ENCODE peak calls at places on chromosomes 1 and 21, in nine cellular contexts. One of them, this sample, is unnamed.

GRCh38 chr1:204673909-204674701 is 11.4 kb downstream of the LRRN2 start:
- DNase-seq in K562: no peak
- DNase-seq in HFFc6: no peak
- DNase-seq in heart right ventricle: no peak
- DNase-seq in cardiac fibroblast: no peak
- DNase-seq in ascending aorta: no peak
- DNase-seq in brain microvascular endothelial cell: no peak
- DNase-seq in Caco-2: no peak
- DNase-seq in WTC11: peak
- DNase-seq in this sample: no peak

GRCh38 chr1:151494741-151495281 is 16.4 kb upstream of the CGN start:
- DNase-seq in HFFc6: peak
- DNase-seq in ascending aorta: no peak
- DNase-seq in brain microvascular endothelial cell: no peak
- DNase-seq in cardiac fibroblast: peak
- DNase-seq in K562: no peak
- DNase-seq in WTC11: no peak
- DNase-seq in Caco-2: peak
- DNase-seq in heart right ventricle: no peak
- DNase-seq in this sample: no peak

GRCh38 chr1:17119744-17120482 is 662 bp upstream of the PADI2 start:
- DNase-seq in heart right ventricle: no peak
- DNase-seq in K562: peak
- DNase-seq in cardiac fibroblast: no peak
- DNase-seq in HFFc6: no peak
- DNase-seq in Caco-2: no peak
- DNase-seq in brain microvascular endothelial cell: no peak
- DNase-seq in WTC11: no peak
- DNase-seq in ascending aorta: no peak
- DNase-seq in this sample: peak

GRCh38 chr1:109643385-109644230 is 12.3 kb upstream of the GSTM4 start:
- DNase-seq in cardiac fibroblast: peak
- DNase-seq in brain microvascular endothelial cell: peak
- DNase-seq in Caco-2: peak
- DNase-seq in heart right ventricle: peak
- DNase-seq in HFFc6: no peak
- DNase-seq in K562: peak
- DNase-seq in ascending aorta: no peak
- DNase-seq in WTC11: peak
- DNase-seq in this sample: peak

GRCh38 chr21:39579734-39580332 is 32.9 kb upstream of the B3GALT5 start:
- DNase-seq in heart right ventricle: no peak
- DNase-seq in K562: no peak
- DNase-seq in Caco-2: no peak
- DNase-seq in WTC11: no peak
- DNase-seq in HFFc6: no peak
- DNase-seq in brain microvascular endothelial cell: no peak
- DNase-seq in cardiac fibroblast: no peak
- DNase-seq in ascending aorta: no peak
- DNase-seq in this sample: no peak

GRCh38 chr1:1399870-1400575 is 888 bp upstream of the CCNL2 start:
- DNase-seq in heart right ventricle: no peak
- DNase-seq in HFFc6: no peak
- DNase-seq in cardiac fibroblast: peak
- DNase-seq in Caco-2: no peak
- DNase-seq in K562: no peak
- DNase-seq in ascending aorta: no peak
- DNase-seq in brain microvascular endothelial cell: no peak
- DNase-seq in WTC11: no peak
- DNase-seq in this sample: peak

GRCh38 chr1:158285756-158286241 is 3.9 kb upstream of the CD1C start:
- DNase-seq in Caco-2: no peak
- DNase-seq in brain microvascular endothelial cell: no peak
- DNase-seq in heart right ventricle: peak
- DNase-seq in HFFc6: no peak
- DNase-seq in WTC11: no peak
- DNase-seq in cardiac fibroblast: no peak
- DNase-seq in K562: no peak
- DNase-seq in ascending aorta: peak
- DNase-seq in this sample: peak

GRCh38 chr1:54239041-54239410 is 39.1 kb downstream of the MRPL37 start:
- DNase-seq in brain microvascular endothelial cell: no peak
- DNase-seq in Caco-2: no peak
- DNase-seq in cardiac fibroblast: no peak
- DNase-seq in heart right ventricle: no peak
- DNase-seq in HFFc6: no peak
- DNase-seq in K562: no peak
- DNase-seq in ascending aorta: no peak
- DNase-seq in WTC11: no peak
- DNase-seq in this sample: no peak

GRCh38 chr1:17287377-17287776 is 20.6 kb upstream of the PADI4 start:
- DNase-seq in brain microvascular endothelial cell: peak
- DNase-seq in Caco-2: no peak
- DNase-seq in ascending aorta: no peak
- DNase-seq in K562: no peak
- DNase-seq in WTC11: no peak
- DNase-seq in cardiac fibroblast: peak
- DNase-seq in heart right ventricle: no peak
- DNase-seq in HFFc6: peak
- DNase-seq in this sample: no peak

GRCh38 chr1:5351366-5351765 is 640.9 kb downstream of the NPHP4 start:
- DNase-seq in K562: no peak
- DNase-seq in ascending aorta: no peak
- DNase-seq in cardiac fibroblast: no peak
- DNase-seq in WTC11: no peak
- DNase-seq in heart right ventricle: no peak
- DNase-seq in brain microvascular endothelial cell: no peak
- DNase-seq in Caco-2: no peak
- DNase-seq in HFFc6: no peak
- DNase-seq in this sample: no peak

GRCh38 chr1:66940968-66941367 is 16.2 kb downstream of the MIER1 start:
- DNase-seq in Caco-2: no peak
- DNase-seq in WTC11: no peak
- DNase-seq in cardiac fibroblast: peak
- DNase-seq in brain microvascular endothelial cell: peak
- DNase-seq in K562: no peak
- DNase-seq in heart right ventricle: no peak
- DNase-seq in HFFc6: peak
- DNase-seq in ascending aorta: no peak
- DNase-seq in this sample: no peak

GRCh38 chr1:24202556-24202955 is 15.5 kb upstream of the IFNLR1 start:
- DNase-seq in WTC11: no peak
- DNase-seq in brain microvascular endothelial cell: no peak
- DNase-seq in heart right ventricle: no peak
- DNase-seq in Caco-2: no peak
- DNase-seq in HFFc6: no peak
- DNase-seq in K562: no peak
- DNase-seq in cardiac fibroblast: no peak
- DNase-seq in ascending aorta: no peak
- DNase-seq in this sample: no peak
- TF ChIP-seq CTCF in WTC11: no peak
- TF ChIP-seq CTCF in brain microvascular endothelial cell: no peak
- TF ChIP-seq CTCF in heart right ventricle: no peak
- TF ChIP-seq CTCF in Caco-2: no peak
- TF ChIP-seq CTCF in HFFc6: no peak
- TF ChIP-seq CTCF in K562: no peak
- TF ChIP-seq CTCF in cardiac fibroblast: no peak
- TF ChIP-seq CTCF in ascending aorta: no peak
- TF ChIP-seq CTCF in this sample: no peak

GRCh38 chr1:218985424-218985823 is 188.3 kb upstream of the LYPLAL1 start:
- DNase-seq in Caco-2: no peak
- DNase-seq in heart right ventricle: no peak
- DNase-seq in ascending aorta: no peak
- DNase-seq in cardiac fibroblast: no peak
- DNase-seq in WTC11: no peak
- DNase-seq in HFFc6: no peak
- DNase-seq in K562: no peak
- DNase-seq in brain microvascular endothelial cell: no peak
- DNase-seq in this sample: no peak

GRCh38 chr1:218986816-218987215 is 186.9 kb upstream of the LYPLAL1 start:
- DNase-seq in K562: no peak
- DNase-seq in ascending aorta: no peak
- DNase-seq in WTC11: no peak
- DNase-seq in Caco-2: no peak
- DNase-seq in heart right ventricle: no peak
- DNase-seq in brain microvascular endothelial cell: no peak
- DNase-seq in cardiac fibroblast: no peak
- DNase-seq in HFFc6: no peak
- DNase-seq in this sample: no peak

GRCh38 chr1:218983433-218983832 is 190.2 kb upstream of the LYPLAL1 start:
- DNase-seq in WTC11: no peak
- DNase-seq in heart right ventricle: no peak
- DNase-seq in ascending aorta: no peak
- DNase-seq in K562: no peak
- DNase-seq in cardiac fibroblast: no peak
- DNase-seq in HFFc6: no peak
- DNase-seq in brain microvascular endothelial cell: no peak
- DNase-seq in Caco-2: no peak
- DNase-seq in this sample: no peak

GRCh38 chr1:218982482-218982881 is 191.2 kb upstream of the LYPLAL1 start:
- DNase-seq in Caco-2: no peak
- DNase-seq in brain microvascular endothelial cell: no peak
- DNase-seq in cardiac fibroblast: no peak
- DNase-seq in heart right ventricle: no peak
- DNase-seq in K562: no peak
- DNase-seq in HFFc6: no peak
- DNase-seq in WTC11: no peak
- DNase-seq in ascending aorta: no peak
- DNase-seq in this sample: no peak

DNA sequence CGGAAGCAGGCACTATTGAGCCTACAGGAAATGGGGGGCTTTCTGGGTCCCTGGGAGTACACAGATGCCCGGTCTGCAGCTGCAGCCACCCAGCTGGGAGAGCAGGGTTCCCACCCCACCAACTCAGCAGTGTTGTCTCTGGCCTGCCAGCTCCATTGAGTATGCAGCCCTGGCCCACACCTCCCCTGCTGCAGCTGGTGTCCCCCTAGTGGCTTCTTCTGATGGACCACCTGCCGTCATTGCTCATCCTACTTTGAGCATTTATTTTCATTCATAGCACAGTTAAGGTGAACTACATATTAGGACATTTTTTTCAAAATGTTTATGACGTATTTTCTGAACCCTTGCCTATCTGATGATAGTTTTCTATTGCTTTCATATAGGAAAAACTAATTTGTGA is 189.8 kb upstream of the LYPLAL1 start:
- DNase-seq in brain microvascular endothelial cell: no peak
- DNase-seq in heart right ventricle: no peak
- DNase-seq in HFFc6: no peak
- DNase-seq in cardiac fibroblast: no peak
- DNase-seq in ascending aorta: no peak
- DNase-seq in K562: no peak
- DNase-seq in Caco-2: no peak
- DNase-seq in WTC11: peak
- DNase-seq in this sample: no peak
- TF ChIP-seq CTCF in brain microvascular endothelial cell: peak
- TF ChIP-seq CTCF in heart right ventricle: peak
- TF ChIP-seq CTCF in HFFc6: peak
- TF ChIP-seq CTCF in cardiac fibroblast: peak
- TF ChIP-seq CTCF in ascending aorta: no peak
- TF ChIP-seq CTCF in K562: peak
- TF ChIP-seq CTCF in Caco-2: peak
- TF ChIP-seq CTCF in WTC11: no peak
- TF ChIP-seq CTCF in this sample: no peak

DNA sequence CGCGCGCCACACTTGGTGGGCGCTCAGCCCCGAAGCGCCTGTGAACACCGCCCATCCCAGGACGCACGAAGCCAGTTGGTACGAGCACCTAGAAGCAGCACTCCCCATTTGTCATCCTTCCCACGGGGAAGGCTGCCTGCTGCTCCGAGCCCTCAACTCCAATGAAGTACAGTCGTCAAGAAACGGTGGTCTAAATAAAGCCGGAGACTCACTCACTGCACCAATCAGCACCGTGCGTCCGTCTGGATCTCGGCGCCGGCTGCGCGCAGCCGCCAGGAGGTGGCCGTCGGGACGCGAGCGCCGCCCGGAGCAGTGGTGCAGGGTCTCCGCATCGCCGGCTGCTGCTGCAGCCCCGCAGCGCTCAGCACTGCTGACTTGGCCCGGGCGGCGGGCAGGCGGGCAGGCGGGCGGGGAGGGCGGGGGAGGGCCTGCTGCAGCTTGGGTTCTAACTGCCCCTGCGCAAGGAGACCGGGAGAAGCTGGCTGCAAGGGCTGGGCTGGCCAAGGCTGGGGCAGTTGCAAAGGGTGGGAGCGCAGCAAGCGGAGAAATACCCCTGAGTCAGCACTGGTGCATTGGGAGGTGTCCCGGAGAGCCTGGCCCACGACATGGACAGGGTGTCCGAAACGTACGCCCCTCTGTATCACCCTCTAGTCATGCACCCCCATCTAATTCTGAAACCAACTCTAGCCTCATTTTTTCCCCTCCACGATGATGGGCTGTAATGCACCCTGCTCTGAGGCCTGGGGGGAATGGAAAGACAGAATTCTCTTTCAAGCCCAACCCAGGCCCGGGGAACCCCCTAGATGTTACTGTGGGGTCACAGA is 35.8 kb upstream of the H6PD start:
- DNase-seq in HFFc6: no peak
- DNase-seq in K562: no peak
- DNase-seq in WTC11: peak
- DNase-seq in brain microvascular endothelial cell: peak
- DNase-seq in cardiac fibroblast: peak
- DNase-seq in ascending aorta: no peak
- DNase-seq in heart right ventricle: peak
- DNase-seq in Caco-2: no peak
- DNase-seq in this sample: no peak
- TF ChIP-seq CTCF in HFFc6: peak
- TF ChIP-seq CTCF in K562: peak
- TF ChIP-seq CTCF in WTC11: no peak
- TF ChIP-seq CTCF in brain microvascular endothelial cell: peak
- TF ChIP-seq CTCF in cardiac fibroblast: no peak
- TF ChIP-seq CTCF in ascending aorta: no peak
- TF ChIP-seq CTCF in heart right ventricle: peak
- TF ChIP-seq CTCF in Caco-2: no peak
- TF ChIP-seq CTCF in this sample: no peak

DNA sequence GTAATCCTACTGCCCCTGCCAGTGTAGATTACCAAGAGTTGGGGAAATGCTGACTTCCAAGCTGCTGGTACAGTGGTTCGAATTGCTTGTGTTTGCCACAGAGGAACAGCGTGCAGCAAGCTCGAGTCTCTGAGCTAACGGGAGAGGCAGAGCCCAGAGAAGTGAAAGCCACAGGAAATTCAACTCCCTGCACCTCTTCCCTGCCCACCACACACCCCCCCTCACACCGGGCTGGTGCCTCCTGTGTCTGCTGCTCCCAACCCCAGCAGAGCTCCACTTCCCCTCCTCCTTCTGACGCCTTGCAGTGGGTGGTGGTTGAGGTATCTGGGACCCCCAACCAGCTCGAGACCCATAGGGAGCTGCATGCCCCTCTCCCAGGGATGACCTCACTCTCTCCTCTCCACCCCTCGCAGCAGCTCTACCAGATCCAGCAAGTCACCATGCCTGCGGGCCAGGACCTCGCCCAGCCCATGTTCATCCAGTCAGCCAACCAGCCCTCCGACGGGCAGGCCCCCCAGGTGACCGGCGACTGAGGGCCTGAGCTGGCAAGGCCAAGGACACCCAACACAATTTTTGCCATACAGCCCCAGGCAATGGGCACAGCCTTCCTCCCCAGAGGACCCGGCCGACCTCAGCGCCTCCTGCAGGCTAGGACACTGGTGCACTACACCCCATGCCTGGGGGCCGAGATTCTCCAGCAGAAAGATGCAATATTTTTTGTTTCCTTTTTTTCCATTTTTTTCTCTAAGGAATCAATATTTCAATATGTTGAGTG is 13.1 kb upstream of the KCNQ4 start:
- DNase-seq in ascending aorta: no peak
- DNase-seq in Caco-2: no peak
- DNase-seq in brain microvascular endothelial cell: no peak
- DNase-seq in HFFc6: no peak
- DNase-seq in K562: no peak
- DNase-seq in WTC11: peak
- DNase-seq in heart right ventricle: no peak
- DNase-seq in cardiac fibroblast: no peak
- DNase-seq in this sample: no peak
- TF ChIP-seq CTCF in ascending aorta: no peak
- TF ChIP-seq CTCF in Caco-2: no peak
- TF ChIP-seq CTCF in brain microvascular endothelial cell: peak
- TF ChIP-seq CTCF in HFFc6: peak
- TF ChIP-seq CTCF in K562: peak
- TF ChIP-seq CTCF in WTC11: no peak
- TF ChIP-seq CTCF in heart right ventricle: no peak
- TF ChIP-seq CTCF in cardiac fibroblast: no peak
- TF ChIP-seq CTCF in this sample: no peak

This sample was measured in adrenal gland.